ENCODE peak calls at places on chromosomes 6 and 20, in six cellular contexts. A is spleen, Y is endothelial cell of umbilical vein, Z is transverse colon, M is HepG2, D is H1. F is an unnamed sample.

GRCh38 chr6:38034269-38034914 is 214.9 kb downstream of the ZFAND3 start:
- DNase-seq in M (peak; percentile 18), Z (no peak), A (no peak), D (no peak), Y (peak; percentile 49), F (no peak)

GRCh38 chr6:122996797-122997520 is 924 bp downstream of the CLVS2 start:
- DNase-seq in A (no peak), D (peak; percentile 41), M (no peak), Z (no peak), Y (no peak), F (no peak)

GRCh38 chr6:136550330-136551071 is at the start of gene MAP7:
- DNase-seq in Z (peak; percentile 91), A (peak; percentile 90), M (no peak), D (peak; percentile 94), Y (peak; percentile 30), F (no peak)

GRCh38 chr6:15874821-15875220 is 212.0 kb upstream of the DTNBP1 start:
- DNase-seq in D (no peak), Y (no peak), Z (no peak), M (no peak), A (no peak), F (no peak)

GRCh38 chr20:23156170-23156841 is 70.2 kb upstream of the CD93 start:
- DNase-seq in Z (peak; percentile 40), D (peak; percentile 28), A (peak; percentile 59), Y (peak; percentile 65), M (peak; percentile 50), F (peak; percentile 89)

GRCh38 chr20:2460752-2461424 is 9.7 kb downstream of the SNRPB start:
- DNase-seq in M (no peak), A (no peak), D (no peak), Z (no peak), Y (no peak), F (no peak)

GRCh38 chr6:24903681-24904080 is 32.1 kb downstream of the RIPOR2 start:
- DNase-seq in Y (no peak), A (no peak), Z (no peak), D (no peak), M (no peak), F (no peak)

GRCh38 chr6:36679043-36679821 is 718 bp downstream of the CDKN1A start:
- DNase-seq in Y (peak; percentile 71), D (peak; percentile 75), Z (peak; percentile 69), A (peak; percentile 87), M (peak; percentile 50), F (no peak)

GRCh38 chr6:167796668-167797031 is 30.1 kb upstream of the AFDN start:
- DNase-seq in A (peak; percentile 75), Y (no peak), D (no peak), Z (peak; percentile 65), M (no peak), F (no peak)

GRCh38 chr6:26307830-26308229 is 57.2 kb upstream of the BTN3A2 start:
- DNase-seq in M (no peak), A (no peak), Y (no peak), Z (no peak), D (no peak), F (no peak)

GRCh38 chr20:22775256-22775655 is 190.9 kb upstream of the FOXA2 start:
- DNase-seq in Z (no peak), M (no peak), Y (no peak), D (no peak), A (no peak), F (no peak)

GRCh38 chr6:17224056-17224455 is 57.1 kb upstream of the RBM24 start:
- DNase-seq in A (no peak), M (no peak), D (no peak), Z (no peak), Y (no peak), F (no peak)

GRCh38 chr6:134729590-134729989 is 220.3 kb downstream of the ALDH8A1 start:
- DNase-seq in M (no peak), Z (no peak), A (no peak), Y (no peak), D (no peak), F (no peak)

GRCh38 chr20:17657898-17658647 is 24.0 kb downstream of the RRBP1 start:
- DNase-seq in Z (no peak), Y (no peak), A (peak; percentile 11), M (no peak), D (no peak), F (no peak)

GRCh38 chr6:98828210-98828798 is 6.1 kb upstream of the POU3F2 start:
- DNase-seq in Y (no peak), D (no peak), Z (no peak), M (no peak), A (no peak), F (no peak)

GRCh38 chr6:139778688-139779087 is 404.2 kb upstream of the CITED2 start:
- DNase-seq in Z (no peak), M (no peak), Y (no peak), D (no peak), A (no peak), F (no peak)

GRCh38 chr20:61682998-61683681 is 382.5 kb downstream of the TAF4 start:
- DNase-seq in Z (no peak), D (no peak), Y (no peak), M (no peak), A (no peak), F (no peak)

GRCh38 chr6:46284472-46284871 is 113.7 kb upstream of the ENPP5 start:
- DNase-seq in Y (no peak), M (no peak), D (no peak), Z (no peak), A (no peak), F (no peak)

GRCh38 chr20:10111144-10111771 is 76.5 kb downstream of the ANKEF1 start:
- DNase-seq in M (peak; percentile 15), Y (no peak), D (no peak), Z (peak; percentile 59), A (no peak), F (no peak)

GRCh38 chr6:88499436-88499835 is 333.3 kb upstream of the CNR1 start:
- DNase-seq in M (no peak), D (no peak), Y (no peak), A (no peak), Z (no peak), F (no peak)

GRCh38 chr6:41892921-41893564 is 2.1 kb downstream of the USP49 start:
- DNase-seq in Y (no peak), A (no peak), M (no peak), D (no peak), Z (no peak), F (no peak)

GRCh38 chr6:41896280-41896679 is 1.1 kb upstream of the USP49 start:
- DNase-seq in D (no peak), M (no peak), Z (no peak), A (no peak), Y (no peak), F (no peak)

GRCh38 chr6:41894366-41895299 is 542 bp downstream of the USP49 start:
- DNase-seq in Z (peak; percentile 9), M (no peak), D (no peak), A (no peak), Y (peak; percentile 14), F (no peak)

DNA sequence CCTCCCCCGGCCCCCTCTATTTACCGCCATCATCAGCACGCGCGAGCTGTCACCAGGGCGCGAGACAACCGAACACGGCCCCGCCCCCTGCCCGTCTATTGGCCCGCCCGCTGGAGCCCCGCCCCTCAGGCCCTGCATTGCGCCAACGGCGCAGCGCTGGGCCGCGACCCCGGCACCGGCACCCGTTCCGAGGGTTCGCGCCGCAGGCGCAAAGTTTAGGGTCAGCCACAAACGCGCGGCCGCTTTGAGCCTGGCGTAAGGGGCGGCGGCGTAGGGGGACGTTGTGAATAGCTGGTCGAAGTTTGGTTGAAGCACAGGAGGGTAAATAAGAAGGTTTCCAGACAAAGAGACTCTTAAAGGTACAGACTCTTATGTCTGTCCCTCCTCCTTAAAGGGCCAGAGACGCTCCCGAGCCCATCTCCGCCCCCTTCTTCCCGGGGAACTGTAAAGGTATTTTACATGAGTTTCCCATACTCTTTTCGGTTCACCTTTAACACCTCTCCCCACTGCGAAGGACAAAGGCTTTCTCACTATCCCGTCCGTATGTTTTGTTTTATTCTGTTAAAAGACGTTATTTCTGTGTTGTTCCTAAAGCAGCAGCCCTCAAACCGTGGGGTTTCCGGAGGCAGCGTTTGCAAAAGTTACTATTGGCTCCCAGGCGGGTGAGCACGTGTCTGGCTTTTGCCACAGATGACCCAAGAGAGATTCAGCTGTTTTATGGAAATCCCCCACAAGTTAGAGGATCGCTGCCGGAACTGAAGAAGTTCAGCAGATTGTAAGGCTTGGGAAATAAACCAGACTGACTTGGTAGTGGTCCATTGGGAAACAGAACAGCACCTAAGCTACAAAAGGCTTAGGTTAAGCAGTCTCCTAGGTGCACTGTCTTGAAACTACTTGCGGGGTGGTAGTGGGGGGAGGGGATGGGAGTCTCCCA is at the start of gene USP49:
- DNase-seq in A (peak; percentile 96), M (peak; percentile 78), Z (peak; percentile 91), Y (peak; percentile 89), D (peak; percentile 97), F (peak; percentile 87)
- TF ChIP-seq POLR2AphosphoS5 in A (peak; percentile 86), M (peak; percentile 44), Z (peak; percentile 40), Y (peak; percentile 84), D (no peak), F (no peak)

DNA sequence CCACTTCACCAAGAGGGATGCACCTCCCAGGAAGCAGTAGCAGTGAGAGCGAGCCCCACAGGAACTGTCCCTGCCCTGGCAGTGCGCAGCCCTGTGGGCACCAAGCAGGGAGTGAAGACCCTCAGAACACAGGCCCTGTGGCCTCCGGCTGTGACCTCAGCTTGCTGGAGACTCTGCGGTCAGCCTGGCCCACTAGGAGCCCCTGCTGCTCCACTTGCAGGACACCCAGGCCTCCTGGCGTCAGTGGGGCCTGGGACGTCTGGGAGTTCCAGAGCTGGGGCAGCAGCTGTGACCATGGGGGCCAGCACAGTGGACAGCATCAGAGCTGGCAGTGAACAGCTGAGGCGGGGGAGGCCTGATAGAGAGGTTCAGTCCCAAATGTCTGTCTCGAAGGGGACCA is 28.3 kb downstream of the PXDC1 start:
- DNase-seq in A (peak; percentile 69), Z (no peak), Y (no peak), D (no peak), M (no peak), F (no peak)
- H3K27ac ChIP-seq in A (no peak overlapping the region), Z (no peak overlapping the region), Y (no peak overlapping the region), D (no peak overlapping the region), M (no peak overlapping the region), F (no peak overlapping the region)

GRCh38 chr20:34693414-34693813 is 10.7 kb upstream of the TP53INP2 start:
- DNase-seq in D (no peak), Z (no peak), A (no peak), Y (no peak), M (no peak), F (no peak)
- TF ChIP-seq POLR2AphosphoS5 in D (no peak), Z (no peak), A (no peak), Y (no peak), M (no peak), F (no peak)

GRCh38 chr6:110389689-110390382 is 25.5 kb downstream of the DDO start:
- DNase-seq in Y (peak; percentile 74), M (no peak), A (no peak), Z (no peak), D (no peak), F (no peak)
- H3K27ac ChIP-seq in Y (peak overlapping the region; percentile 54), M (no peak overlapping the region), A (no peak overlapping the region), Z (no peak overlapping the region), D (no peak overlapping the region), F (no peak overlapping the region)

GRCh38 chr6:2714359-2714895 is 36.3 kb downstream of the MYLK4 start:
- DNase-seq in Z (no peak), D (no peak), M (no peak), Y (peak; percentile 80), A (no peak), F (no peak)
- TF ChIP-seq POLR2AphosphoS5 in Z (no peak), D (no peak), M (no peak), Y (no peak), A (no peak), F (no peak)

GRCh38 chr6:20916081-20916480 is 381.8 kb downstream of the CDKAL1 start:
- DNase-seq in A (no peak), Y (peak; percentile 31), M (no peak), Z (no peak), D (no peak), F (no peak)
- H3K27ac ChIP-seq in A (no peak overlapping the region), Y (no peak overlapping the region), M (no peak overlapping the region), Z (no peak overlapping the region), D (no peak overlapping the region), F (no peak overlapping the region)

F was measured in HL-60.